ENCODE peak calls at places on chromosome 15, in ten cellular contexts. H, Y, N, D, S, M, W, A, X and K are unnamed samples.

GRCh38 chr15:45871121-45871855 is 236.5 kb downstream of the SQOR start:
- DNase-seq in H (peak), Y (no peak), N (no peak), D (no peak), S (no peak), M (no peak), W (no peak), A (peak), X (no peak), K (peak)

GRCh38 chr15:42134617-42135243 is 21.7 kb downstream of the PLA2G4F start:
- DNase-seq in H (no peak), Y (no peak), N (no peak), D (no peak), S (no peak), M (no peak), W (no peak), A (no peak), X (no peak), K (no peak)

GRCh38 chr15:49464513-49464912 is 41.5 kb downstream of the FGF7 start:
- DNase-seq in H (no peak), Y (no peak), N (no peak), D (no peak), S (no peak), M (no peak), W (no peak), A (no peak), X (no peak), K (no peak)

GRCh38 chr15:25971053-25971452 is 107.9 kb upstream of the ATP10A start:
- DNase-seq in H (no peak), Y (no peak), N (no peak), D (no peak), S (no peak), M (no peak), W (no peak), A (peak), X (no peak), K (no peak)

GRCh38 chr15:58043192-58043903 is 22.2 kb downstream of the ALDH1A2 start:
- DNase-seq in H (peak), Y (no peak), N (no peak), D (peak), S (peak), M (no peak), W (no peak), A (peak), X (no peak), K (peak)

GRCh38 chr15:89177633-89178306 is 43.6 kb downstream of the RLBP1 start:
- DNase-seq in H (peak), Y (peak), N (peak), D (peak), S (peak), M (no peak), W (peak), A (peak), X (no peak), K (peak)

GRCh38 chr15:60933914-60934885 is 294.9 kb downstream of the RORA start:
- DNase-seq in H (no peak), Y (no peak), N (no peak), D (no peak), S (no peak), M (peak), W (no peak), A (no peak), X (peak), K (no peak)

GRCh38 chr15:72197460-72198409 is at the start of gene GRAMD2A:
- DNase-seq in H (peak), Y (no peak), N (peak), D (no peak), S (peak), M (no peak), W (no peak), A (peak), X (no peak), K (peak)

GRCh38 chr15:89068325-89068784 is 19.9 kb upstream of the ABHD2 start:
- DNase-seq in H (peak), Y (no peak), N (peak), D (no peak), S (no peak), M (no peak), W (no peak), A (peak), X (no peak), K (peak)

GRCh38 chr15:59976480-59976879 is 27.6 kb upstream of the FOXB1 start:
- DNase-seq in H (no peak), Y (peak), N (no peak), D (no peak), S (no peak), M (no peak), W (no peak), A (no peak), X (no peak), K (no peak)

GRCh38 chr15:45168751-45169551 is 18.8 kb downstream of the SHF start:
- DNase-seq in H (no peak), Y (no peak), N (no peak), D (no peak), S (no peak), M (no peak), W (no peak), A (no peak), X (no peak), K (no peak)

GRCh38 chr15:99447497-99448371 is 118.0 kb upstream of the MEF2A start:
- DNase-seq in H (peak), Y (peak), N (no peak), D (no peak), S (no peak), M (peak), W (no peak), A (no peak), X (peak), K (no peak)

GRCh38 chr15:42037650-42038049 is 16.8 kb upstream of the PLA2G4E start:
- DNase-seq in H (no peak), Y (no peak), N (no peak), D (no peak), S (no peak), M (no peak), W (no peak), A (no peak), X (no peak), K (no peak)

GRCh38 chr15:36678308-36678707 is 98.9 kb downstream of the CDIN1 start:
- DNase-seq in H (no peak), Y (no peak), N (no peak), D (no peak), S (no peak), M (no peak), W (no peak), A (no peak), X (no peak), K (no peak)

GRCh38 chr15:88257311-88257901 is 867 bp upstream of the NTRK3 start:
- DNase-seq in H (no peak), Y (no peak), N (peak), D (peak), S (peak), M (no peak), W (no peak), A (no peak), X (no peak), K (no peak)

GRCh38 chr15:100769975-100770340 is 109.7 kb upstream of the ALDH1A3 start:
- DNase-seq in H (no peak), Y (no peak), N (no peak), D (no peak), S (no peak), M (no peak), W (no peak), A (no peak), X (no peak), K (no peak)

GRCh38 chr15:44385344-44385942 is 42.0 kb upstream of the CTDSPL2 start:
- DNase-seq in H (peak), Y (no peak), N (no peak), D (no peak), S (no peak), M (no peak), W (no peak), A (peak), X (no peak), K (no peak)

GRCh38 chr15:98873441-98874218 is 134.0 kb downstream of the PGPEP1L start:
- DNase-seq in H (peak), Y (no peak), N (no peak), D (no peak), S (no peak), M (no peak), W (no peak), A (peak), X (no peak), K (peak)

GRCh38 chr15:77019476-77020331 is 24.8 kb downstream of the PSTPIP1 start:
- DNase-seq in H (peak), Y (no peak), N (peak), D (no peak), S (no peak), M (no peak), W (no peak), A (peak), X (no peak), K (peak)

GRCh38 chr15:34018021-34018645 is 20.9 kb downstream of the AVEN start:
- DNase-seq in H (no peak), Y (no peak), N (no peak), D (no peak), S (no peak), M (no peak), W (no peak), A (no peak), X (no peak), K (no peak)